ENCODE peak calls at places on chromosomes 7 and 10, in nine cellular contexts. One of them, this sample, is unnamed.

GRCh38 chr10:60572511-60573194 is 183.0 kb upstream of the ANK3 start:
- DNase-seq in thyroid gland: peak
- DNase-seq in bronchial epithelial cell: peak
- DNase-seq in AG04449: no peak
- DNase-seq in aorta: peak
- DNase-seq in AG04450: peak
- DNase-seq in choroid plexus epithelial cell: peak
- DNase-seq in prostate gland: peak
- DNase-seq in HFF-Myc: peak
- DNase-seq in this sample: peak

GRCh38 chr7:46157414-46157813 is 236.3 kb upstream of the IGFBP3 start:
- DNase-seq in prostate gland: no peak
- DNase-seq in thyroid gland: no peak
- DNase-seq in AG04449: no peak
- DNase-seq in AG04450: no peak
- DNase-seq in aorta: no peak
- DNase-seq in choroid plexus epithelial cell: no peak
- DNase-seq in HFF-Myc: no peak
- DNase-seq in bronchial epithelial cell: no peak
- DNase-seq in this sample: no peak

GRCh38 chr7:42639930-42640329 is 271.9 kb downstream of the C7orf25 start:
- DNase-seq in bronchial epithelial cell: no peak
- DNase-seq in HFF-Myc: no peak
- DNase-seq in choroid plexus epithelial cell: peak
- DNase-seq in thyroid gland: no peak
- DNase-seq in AG04449: no peak
- DNase-seq in AG04450: no peak
- DNase-seq in aorta: no peak
- DNase-seq in prostate gland: no peak
- DNase-seq in this sample: no peak

GRCh38 chr10:13936826-13937225 is 350.1 kb downstream of the PRPF18 start:
- DNase-seq in aorta: no peak
- DNase-seq in HFF-Myc: no peak
- DNase-seq in bronchial epithelial cell: no peak
- DNase-seq in thyroid gland: peak
- DNase-seq in AG04450: no peak
- DNase-seq in AG04449: no peak
- DNase-seq in choroid plexus epithelial cell: no peak
- DNase-seq in prostate gland: no peak
- DNase-seq in this sample: no peak

GRCh38 chr7:80833289-80834104 is 85.4 kb downstream of the SEMA3C start:
- DNase-seq in AG04450: no peak
- DNase-seq in aorta: no peak
- DNase-seq in prostate gland: no peak
- DNase-seq in HFF-Myc: no peak
- DNase-seq in thyroid gland: no peak
- DNase-seq in choroid plexus epithelial cell: peak
- DNase-seq in bronchial epithelial cell: peak
- DNase-seq in AG04449: no peak
- DNase-seq in this sample: peak

GRCh38 chr10:59960751-59961150 is 54.4 kb upstream of the CCDC6 start:
- DNase-seq in choroid plexus epithelial cell: peak
- DNase-seq in prostate gland: no peak
- DNase-seq in bronchial epithelial cell: peak
- DNase-seq in thyroid gland: no peak
- DNase-seq in AG04449: no peak
- DNase-seq in aorta: no peak
- DNase-seq in AG04450: no peak
- DNase-seq in HFF-Myc: no peak
- DNase-seq in this sample: no peak

GRCh38 chr7:134435161-134435920 is 23.6 kb downstream of the AKR1B1 start:
- DNase-seq in thyroid gland: no peak
- DNase-seq in bronchial epithelial cell: peak
- DNase-seq in AG04450: no peak
- DNase-seq in AG04449: no peak
- DNase-seq in HFF-Myc: no peak
- DNase-seq in prostate gland: no peak
- DNase-seq in aorta: no peak
- DNase-seq in choroid plexus epithelial cell: peak
- DNase-seq in this sample: no peak

GRCh38 chr7:67589178-67589577 is 592.5 kb downstream of the TYW1 start:
- DNase-seq in HFF-Myc: no peak
- DNase-seq in AG04450: no peak
- DNase-seq in AG04449: no peak
- DNase-seq in choroid plexus epithelial cell: no peak
- DNase-seq in prostate gland: no peak
- DNase-seq in thyroid gland: no peak
- DNase-seq in bronchial epithelial cell: no peak
- DNase-seq in aorta: no peak
- DNase-seq in this sample: no peak

GRCh38 chr7:96055717-96056116 is 266.2 kb downstream of the SLC25A13 start:
- DNase-seq in choroid plexus epithelial cell: no peak
- DNase-seq in AG04450: no peak
- DNase-seq in aorta: no peak
- DNase-seq in bronchial epithelial cell: no peak
- DNase-seq in AG04449: no peak
- DNase-seq in thyroid gland: no peak
- DNase-seq in HFF-Myc: no peak
- DNase-seq in prostate gland: no peak
- DNase-seq in this sample: no peak

GRCh38 chr7:16961650-16962049 is 79.9 kb upstream of the AGR3 start:
- DNase-seq in prostate gland: no peak
- DNase-seq in bronchial epithelial cell: no peak
- DNase-seq in choroid plexus epithelial cell: no peak
- DNase-seq in aorta: no peak
- DNase-seq in thyroid gland: no peak
- DNase-seq in AG04449: peak
- DNase-seq in HFF-Myc: peak
- DNase-seq in AG04450: peak
- DNase-seq in this sample: peak

GRCh38 chr7:6590645-6591110 is 857 bp downstream of the INTS15 start:
- DNase-seq in AG04449: no peak
- DNase-seq in AG04450: no peak
- DNase-seq in HFF-Myc: no peak
- DNase-seq in thyroid gland: no peak
- DNase-seq in prostate gland: no peak
- DNase-seq in bronchial epithelial cell: peak
- DNase-seq in aorta: no peak
- DNase-seq in choroid plexus epithelial cell: peak
- DNase-seq in this sample: no peak

GRCh38 chr7:101243786-101244384 is 996 bp downstream of the FIS1 start:
- DNase-seq in AG04449: no peak
- DNase-seq in bronchial epithelial cell: no peak
- DNase-seq in aorta: no peak
- DNase-seq in thyroid gland: no peak
- DNase-seq in prostate gland: no peak
- DNase-seq in HFF-Myc: no peak
- DNase-seq in choroid plexus epithelial cell: peak
- DNase-seq in AG04450: no peak
- DNase-seq in this sample: no peak

GRCh38 chr7:92723205-92723604 is 113.2 kb downstream of the CDK6 start:
- DNase-seq in aorta: no peak
- DNase-seq in thyroid gland: no peak
- DNase-seq in HFF-Myc: no peak
- DNase-seq in AG04449: no peak
- DNase-seq in prostate gland: no peak
- DNase-seq in bronchial epithelial cell: no peak
- DNase-seq in AG04450: no peak
- DNase-seq in choroid plexus epithelial cell: peak
- DNase-seq in this sample: no peak

GRCh38 chr7:92717982-92718716 is 118.2 kb downstream of the CDK6 start:
- DNase-seq in choroid plexus epithelial cell: peak
- DNase-seq in thyroid gland: peak
- DNase-seq in AG04449: no peak
- DNase-seq in aorta: peak
- DNase-seq in prostate gland: peak
- DNase-seq in AG04450: no peak
- DNase-seq in HFF-Myc: no peak
- DNase-seq in bronchial epithelial cell: no peak
- DNase-seq in this sample: no peak

GRCh38 chr7:92722541-92722940 is 113.8 kb downstream of the CDK6 start:
- DNase-seq in bronchial epithelial cell: peak
- DNase-seq in prostate gland: no peak
- DNase-seq in thyroid gland: no peak
- DNase-seq in aorta: no peak
- DNase-seq in choroid plexus epithelial cell: peak
- DNase-seq in AG04450: no peak
- DNase-seq in HFF-Myc: no peak
- DNase-seq in AG04449: no peak
- DNase-seq in this sample: no peak

GRCh38 chr7:92717601-92717981 is 118.8 kb downstream of the CDK6 start:
- DNase-seq in AG04450: no peak
- DNase-seq in AG04449: no peak
- DNase-seq in thyroid gland: no peak
- DNase-seq in bronchial epithelial cell: no peak
- DNase-seq in HFF-Myc: no peak
- DNase-seq in aorta: no peak
- DNase-seq in prostate gland: no peak
- DNase-seq in choroid plexus epithelial cell: no peak
- DNase-seq in this sample: no peak

GRCh38 chr7:92720604-92721350 is 115.6 kb downstream of the CDK6 start:
- DNase-seq in choroid plexus epithelial cell: no peak
- DNase-seq in bronchial epithelial cell: no peak
- DNase-seq in AG04450: no peak
- DNase-seq in prostate gland: no peak
- DNase-seq in AG04449: no peak
- DNase-seq in aorta: no peak
- DNase-seq in thyroid gland: no peak
- DNase-seq in HFF-Myc: no peak
- DNase-seq in this sample: peak
- H3K4me3 ChIP-seq in choroid plexus epithelial cell: no peak
- H3K4me3 ChIP-seq in bronchial epithelial cell: no peak
- H3K4me3 ChIP-seq in AG04450: no peak
- H3K4me3 ChIP-seq in prostate gland: no peak
- H3K4me3 ChIP-seq in AG04449: no peak
- H3K4me3 ChIP-seq in aorta: no peak
- H3K4me3 ChIP-seq in thyroid gland: no peak
- H3K4me3 ChIP-seq in HFF-Myc: no peak
- H3K4me3 ChIP-seq in this sample: no peak

GRCh38 chr10:105026566-105026965 is 385.5 kb downstream of the SORCS3 start:
- DNase-seq in prostate gland: no peak
- DNase-seq in aorta: no peak
- DNase-seq in AG04450: no peak
- DNase-seq in choroid plexus epithelial cell: no peak
- DNase-seq in HFF-Myc: no peak
- DNase-seq in thyroid gland: no peak
- DNase-seq in AG04449: no peak
- DNase-seq in bronchial epithelial cell: no peak
- DNase-seq in this sample: no peak
- H3K4me3 ChIP-seq in prostate gland: no peak
- H3K4me3 ChIP-seq in aorta: no peak
- H3K4me3 ChIP-seq in AG04450: no peak
- H3K4me3 ChIP-seq in choroid plexus epithelial cell: no peak
- H3K4me3 ChIP-seq in HFF-Myc: no peak
- H3K4me3 ChIP-seq in thyroid gland: no peak
- H3K4me3 ChIP-seq in AG04449: no peak
- H3K4me3 ChIP-seq in bronchial epithelial cell: no peak
- H3K4me3 ChIP-seq in this sample: no peak

DNA sequence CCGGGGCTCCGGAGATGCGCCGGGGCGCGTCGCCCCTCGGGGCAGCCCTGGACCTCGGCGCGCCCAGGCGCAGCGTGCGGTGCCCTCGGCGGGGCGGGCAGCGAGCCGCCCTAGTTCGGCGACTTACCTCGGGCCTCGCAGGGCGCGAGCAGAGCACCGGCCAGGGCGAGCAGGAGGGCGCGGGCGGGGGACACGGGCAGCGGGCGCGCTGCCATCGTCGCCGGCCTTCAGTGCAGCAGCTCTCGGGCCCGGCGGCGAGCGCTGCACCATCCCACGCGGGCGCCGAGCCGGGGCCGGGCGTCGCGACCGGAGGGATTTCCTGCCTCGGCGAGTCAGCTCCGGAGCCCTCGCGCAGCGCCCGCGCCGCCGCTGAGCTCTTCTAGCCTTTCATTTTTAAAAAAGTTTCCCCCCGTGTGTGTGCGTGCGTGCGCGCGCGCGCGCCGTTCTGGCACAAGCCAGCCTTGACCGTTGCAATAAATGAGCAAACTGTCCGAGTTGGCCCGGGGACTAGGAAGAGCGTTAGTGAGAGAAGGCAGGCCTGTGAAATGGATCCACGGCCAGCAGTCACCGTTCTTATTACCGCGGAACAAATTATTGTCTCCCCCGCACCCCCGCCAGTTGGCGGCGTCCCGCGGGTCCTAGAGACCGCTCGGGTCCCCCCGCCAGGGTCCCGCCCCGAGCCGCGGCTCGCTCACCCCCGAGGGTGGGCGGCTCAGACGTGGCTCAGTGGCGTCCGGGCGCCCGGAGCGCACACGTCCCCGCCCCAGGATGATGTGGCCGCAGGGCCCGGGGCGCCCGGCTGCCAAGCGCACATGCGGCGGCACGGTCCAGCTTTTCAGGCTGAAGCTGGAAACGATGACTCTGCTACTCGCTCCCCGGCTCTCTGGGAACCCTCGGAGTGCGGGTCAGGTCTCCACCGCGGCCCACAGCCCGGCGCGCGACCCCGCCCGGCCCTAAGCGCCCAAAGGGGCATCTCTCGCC is at the start of gene ADAM12:
- DNase-seq in AG04450: no peak
- DNase-seq in HFF-Myc: no peak
- DNase-seq in bronchial epithelial cell: peak
- DNase-seq in choroid plexus epithelial cell: peak
- DNase-seq in AG04449: no peak
- DNase-seq in prostate gland: no peak
- DNase-seq in thyroid gland: peak
- DNase-seq in aorta: peak
- DNase-seq in this sample: no peak
- H3K4me3 ChIP-seq in AG04450: peak
- H3K4me3 ChIP-seq in HFF-Myc: peak
- H3K4me3 ChIP-seq in bronchial epithelial cell: peak
- H3K4me3 ChIP-seq in choroid plexus epithelial cell: peak
- H3K4me3 ChIP-seq in AG04449: peak
- H3K4me3 ChIP-seq in prostate gland: peak
- H3K4me3 ChIP-seq in thyroid gland: no peak
- H3K4me3 ChIP-seq in aorta: peak
- H3K4me3 ChIP-seq in this sample: peak

DNA sequence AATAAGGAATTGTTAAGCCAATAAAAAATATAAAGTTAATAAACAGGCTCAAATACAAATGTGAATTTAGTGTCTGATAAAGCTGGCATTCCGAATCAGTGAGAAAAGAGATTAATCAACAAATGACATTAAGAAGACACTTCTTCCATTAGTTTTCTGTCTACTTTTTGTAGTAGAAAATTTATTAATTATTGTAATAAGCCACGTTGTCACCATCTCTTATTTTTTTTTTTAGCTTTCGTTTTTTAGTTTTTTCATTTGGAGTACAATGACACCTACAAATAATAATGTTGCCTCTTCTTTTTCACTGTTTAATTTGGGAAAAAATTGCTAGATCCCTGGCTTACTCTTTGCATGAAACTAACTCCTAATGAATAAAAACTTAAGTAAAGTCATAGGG is 46.8 kb upstream of the STEAP1B start:
- DNase-seq in aorta: no peak
- DNase-seq in bronchial epithelial cell: no peak
- DNase-seq in prostate gland: no peak
- DNase-seq in HFF-Myc: no peak
- DNase-seq in choroid plexus epithelial cell: no peak
- DNase-seq in thyroid gland: no peak
- DNase-seq in AG04449: no peak
- DNase-seq in AG04450: no peak
- DNase-seq in this sample: no peak
- H3K4me3 ChIP-seq in aorta: no peak
- H3K4me3 ChIP-seq in bronchial epithelial cell: no peak
- H3K4me3 ChIP-seq in prostate gland: no peak
- H3K4me3 ChIP-seq in HFF-Myc: no peak
- H3K4me3 ChIP-seq in choroid plexus epithelial cell: no peak
- H3K4me3 ChIP-seq in thyroid gland: no peak
- H3K4me3 ChIP-seq in AG04449: no peak
- H3K4me3 ChIP-seq in AG04450: no peak
- H3K4me3 ChIP-seq in this sample: no peak